ENCODE peak calls at places on chromosomes 13 and 19, in seven cellular contexts. One of them, this sample, is unnamed.

GRCh38 chr19:7366701-7367420 is 18.1 kb downstream of the ARHGEF18 start:
- DNase-seq in nucleus accumbens: no peak
- DNase-seq in stimulated activated CD8-positive, alpha-beta memory T cell treated with anti-CD3 and anti-CD28 coated beads, Interleukin-2, amount 100 ng/mL, for 1 hour: no peak
- DNase-seq in AG08396: no peak
- DNase-seq in dermis microvascular lymphatic vessel endothelial cell: peak; percentile 52
- DNase-seq in fibroblast of lung: peak; percentile 43
- DNase-seq in tibial artery: no peak
- DNase-seq in this sample: peak; percentile 44

GRCh38 chr19:49456351-49456750 is 3.3 kb downstream of the ALDH16A1 start:
- DNase-seq in tibial artery: no peak
- DNase-seq in AG08396: no peak
- DNase-seq in fibroblast of lung: no peak
- DNase-seq in nucleus accumbens: no peak
- DNase-seq in stimulated activated CD8-positive, alpha-beta memory T cell treated with anti-CD3 and anti-CD28 coated beads, Interleukin-2, amount 100 ng/mL, for 1 hour: no peak
- DNase-seq in dermis microvascular lymphatic vessel endothelial cell: no peak
- DNase-seq in this sample: no peak

GRCh38 chr19:40687525-40688016 is 2.9 kb downstream of the NUMBL start:
- DNase-seq in fibroblast of lung: peak; percentile 80
- DNase-seq in stimulated activated CD8-positive, alpha-beta memory T cell treated with anti-CD3 and anti-CD28 coated beads, Interleukin-2, amount 100 ng/mL, for 1 hour: no peak
- DNase-seq in tibial artery: peak; percentile 92
- DNase-seq in dermis microvascular lymphatic vessel endothelial cell: peak; percentile 37
- DNase-seq in AG08396: peak; percentile 91
- DNase-seq in nucleus accumbens: no peak
- DNase-seq in this sample: peak; percentile 62

GRCh38 chr13:39815345-39816111 is 160.1 kb downstream of the COG6 start:
- DNase-seq in tibial artery: no peak
- DNase-seq in AG08396: no peak
- DNase-seq in dermis microvascular lymphatic vessel endothelial cell: peak; percentile 66
- DNase-seq in stimulated activated CD8-positive, alpha-beta memory T cell treated with anti-CD3 and anti-CD28 coated beads, Interleukin-2, amount 100 ng/mL, for 1 hour: no peak
- DNase-seq in nucleus accumbens: no peak
- DNase-seq in fibroblast of lung: no peak
- DNase-seq in this sample: peak; percentile 61

GRCh38 chr13:110529522-110530311 is 31.8 kb downstream of the RAB20 start:
- DNase-seq in fibroblast of lung: no peak
- DNase-seq in AG08396: no peak
- DNase-seq in tibial artery: peak; percentile 86
- DNase-seq in nucleus accumbens: no peak
- DNase-seq in dermis microvascular lymphatic vessel endothelial cell: no peak
- DNase-seq in stimulated activated CD8-positive, alpha-beta memory T cell treated with anti-CD3 and anti-CD28 coated beads, Interleukin-2, amount 100 ng/mL, for 1 hour: no peak
- DNase-seq in this sample: no peak

GRCh38 chr13:95256086-95256485 is 45.2 kb downstream of the ABCC4 start:
- DNase-seq in tibial artery: no peak
- DNase-seq in dermis microvascular lymphatic vessel endothelial cell: peak; percentile 84
- DNase-seq in nucleus accumbens: no peak
- DNase-seq in stimulated activated CD8-positive, alpha-beta memory T cell treated with anti-CD3 and anti-CD28 coated beads, Interleukin-2, amount 100 ng/mL, for 1 hour: no peak
- DNase-seq in fibroblast of lung: peak; percentile 99
- DNase-seq in AG08396: peak; percentile 68
- DNase-seq in this sample: no peak

GRCh38 chr13:27919934-27920676 is at the start of gene PDX1:
- DNase-seq in stimulated activated CD8-positive, alpha-beta memory T cell treated with anti-CD3 and anti-CD28 coated beads, Interleukin-2, amount 100 ng/mL, for 1 hour: no peak
- DNase-seq in dermis microvascular lymphatic vessel endothelial cell: peak; percentile 33
- DNase-seq in tibial artery: no peak
- DNase-seq in fibroblast of lung: no peak
- DNase-seq in nucleus accumbens: peak; percentile 25
- DNase-seq in AG08396: no peak
- DNase-seq in this sample: peak; percentile 35

GRCh38 chr13:50130686-50131051 is 115.4 kb downstream of the KCNRG start:
- DNase-seq in dermis microvascular lymphatic vessel endothelial cell: peak; percentile 71
- DNase-seq in fibroblast of lung: no peak
- DNase-seq in tibial artery: peak; percentile 71
- DNase-seq in stimulated activated CD8-positive, alpha-beta memory T cell treated with anti-CD3 and anti-CD28 coated beads, Interleukin-2, amount 100 ng/mL, for 1 hour: no peak
- DNase-seq in nucleus accumbens: peak; percentile 14
- DNase-seq in AG08396: peak; percentile 57
- DNase-seq in this sample: peak; percentile 86

GRCh38 chr19:1105217-1105872 is 1.6 kb downstream of the GPX4 start:
- DNase-seq in tibial artery: no peak
- DNase-seq in AG08396: no peak
- DNase-seq in nucleus accumbens: no peak
- DNase-seq in fibroblast of lung: no peak
- DNase-seq in dermis microvascular lymphatic vessel endothelial cell: no peak
- DNase-seq in stimulated activated CD8-positive, alpha-beta memory T cell treated with anti-CD3 and anti-CD28 coated beads, Interleukin-2, amount 100 ng/mL, for 1 hour: no peak
- DNase-seq in this sample: peak; percentile 33

GRCh38 chr19:15098505-15098904 is 8.7 kb upstream of the SYDE1 start:
- DNase-seq in AG08396: no peak
- DNase-seq in dermis microvascular lymphatic vessel endothelial cell: no peak
- DNase-seq in fibroblast of lung: no peak
- DNase-seq in tibial artery: no peak
- DNase-seq in stimulated activated CD8-positive, alpha-beta memory T cell treated with anti-CD3 and anti-CD28 coated beads, Interleukin-2, amount 100 ng/mL, for 1 hour: no peak
- DNase-seq in nucleus accumbens: no peak
- DNase-seq in this sample: no peak

GRCh38 chr19:39352549-39353285 is 10.5 kb downstream of the SAMD4B start:
- DNase-seq in tibial artery: no peak
- DNase-seq in fibroblast of lung: no peak
- DNase-seq in nucleus accumbens: no peak
- DNase-seq in stimulated activated CD8-positive, alpha-beta memory T cell treated with anti-CD3 and anti-CD28 coated beads, Interleukin-2, amount 100 ng/mL, for 1 hour: no peak
- DNase-seq in dermis microvascular lymphatic vessel endothelial cell: no peak
- DNase-seq in AG08396: no peak
- DNase-seq in this sample: no peak

GRCh38 chr13:96503481-96503880 is 413.6 kb downstream of the HS6ST3 start:
- DNase-seq in tibial artery: no peak
- DNase-seq in fibroblast of lung: no peak
- DNase-seq in nucleus accumbens: no peak
- DNase-seq in dermis microvascular lymphatic vessel endothelial cell: no peak
- DNase-seq in AG08396: no peak
- DNase-seq in stimulated activated CD8-positive, alpha-beta memory T cell treated with anti-CD3 and anti-CD28 coated beads, Interleukin-2, amount 100 ng/mL, for 1 hour: no peak
- DNase-seq in this sample: no peak

GRCh38 chr13:110520431-110521295 is 40.9 kb downstream of the RAB20 start:
- DNase-seq in fibroblast of lung: peak; percentile 66
- DNase-seq in AG08396: peak; percentile 70
- DNase-seq in nucleus accumbens: peak; percentile 84
- DNase-seq in dermis microvascular lymphatic vessel endothelial cell: no peak
- DNase-seq in stimulated activated CD8-positive, alpha-beta memory T cell treated with anti-CD3 and anti-CD28 coated beads, Interleukin-2, amount 100 ng/mL, for 1 hour: no peak
- DNase-seq in tibial artery: peak; percentile 97
- DNase-seq in this sample: no peak

GRCh38 chr19:47598407-47599349 is 10.3 kb upstream of the BICRA start:
- DNase-seq in stimulated activated CD8-positive, alpha-beta memory T cell treated with anti-CD3 and anti-CD28 coated beads, Interleukin-2, amount 100 ng/mL, for 1 hour: no peak
- DNase-seq in dermis microvascular lymphatic vessel endothelial cell: peak; percentile 78
- DNase-seq in AG08396: peak; percentile 89
- DNase-seq in nucleus accumbens: no peak
- DNase-seq in fibroblast of lung: peak; percentile 96
- DNase-seq in tibial artery: peak; percentile 89
- DNase-seq in this sample: peak; percentile 88